ENCODE peak calls at places on chromosomes 11 and 22, in eight cellular contexts. P, C, V, H, S, W, X and D are unnamed samples.

GRCh38 chr11:120810251-120810650 is 213.7 kb upstream of the TBCEL start:
- DNase-seq in H (no peak), C (peak; percentile 2), X (no peak), V (no peak), S (no peak), W (no peak), P (no peak), D (no peak)

GRCh38 chr11:72614381-72614780 is 59.8 kb downstream of the PDE2A start:
- DNase-seq in S (no peak), H (no peak), P (no peak), W (no peak), C (no peak), V (no peak), X (no peak), D (no peak)

GRCh38 chr22:43580351-43580750 is 168.5 kb downstream of the MPPED1 start:
- DNase-seq in V (no peak), C (no peak), H (no peak), W (no peak), S (no peak), P (no peak), X (no peak), D (no peak)

GRCh38 chr22:27405672-27406388 is 395.7 kb downstream of the MN1 start:
- DNase-seq in X (peak; percentile 17), S (no peak), H (peak; percentile 79), C (peak; percentile 69), P (no peak), V (peak; percentile 29), W (peak; percentile 36), D (no peak)

GRCh38 chr11:75826463-75827220 is 11.6 kb downstream of the UVRAG start:
- DNase-seq in C (peak; percentile 82), V (no peak), H (no peak), X (no peak), S (no peak), W (peak; percentile 33), P (no peak), D (no peak)

GRCh38 chr11:64060861-64061444 is 25.2 kb downstream of the FLRT1 start:
- DNase-seq in S (peak; percentile 35), W (no peak), H (peak; percentile 73), P (no peak), C (peak; percentile 9), V (peak; percentile 58), X (peak; percentile 43), D (no peak)

GRCh38 chr11:2464451-2465165 is 19.8 kb downstream of the KCNQ1 start:
- DNase-seq in P (no peak), W (no peak), S (no peak), C (no peak), H (no peak), X (no peak), V (no peak), D (peak; percentile 42)

GRCh38 chr11:63945482-63946163 is 6.8 kb downstream of the NAA40 start:
- DNase-seq in P (peak; percentile 50), C (peak; percentile 84), X (peak; percentile 32), V (peak; percentile 74), W (peak; percentile 75), H (peak; percentile 73), S (no peak), D (peak; percentile 78)

GRCh38 chr11:76169473-76169881 is 36.8 kb downstream of the WNT11 start:
- DNase-seq in X (no peak), P (no peak), H (no peak), C (no peak), S (no peak), W (no peak), V (no peak), D (no peak)

GRCh38 chr22:41550952-41551491 is 6.8 kb upstream of the POLR3H start:
- DNase-seq in X (no peak), P (no peak), W (no peak), S (no peak), H (no peak), V (no peak), C (no peak), D (no peak)

GRCh38 chr11:117668291-117668690 is 128.7 kb downstream of the DSCAML1 start:
- DNase-seq in X (no peak), H (no peak), C (no peak), V (peak; percentile 97), S (no peak), W (no peak), P (no peak), D (no peak)

GRCh38 chr11:123218451-123218850 is 23.4 kb upstream of the CLMP start:
- DNase-seq in H (no peak), P (no peak), X (no peak), V (no peak), C (peak; percentile 44), S (no peak), W (no peak), D (no peak)

GRCh38 chr11:16669799-16670415 is 68.5 kb upstream of the C11orf58 start:
- DNase-seq in S (no peak), V (no peak), X (no peak), C (peak; percentile 27), P (peak; percentile 87), H (peak; percentile 77), W (no peak), D (no peak)

GRCh38 chr22:45218974-45219373 is 21.7 kb downstream of the KIAA0930 start:
- DNase-seq in V (no peak), S (no peak), X (peak; percentile 43), P (no peak), C (no peak), H (no peak), W (no peak), D (no peak)

GRCh38 chr11:35714882-35715612 is 52.5 kb downstream of the TRIM44 start:
- DNase-seq in V (no peak), S (no peak), X (no peak), W (peak; percentile 39), H (no peak), C (peak; percentile 75), P (no peak), D (no peak)

GRCh38 chr11:34644669-34645406 is 23.9 kb downstream of the EHF start:
- DNase-seq in S (no peak), X (no peak), W (peak; percentile 85), H (no peak), P (no peak), V (no peak), C (peak; percentile 86), D (no peak)

GRCh38 chr22:29359469-29359868 is 28.9 kb downstream of the AP1B1 start:
- DNase-seq in W (peak; percentile 48), C (peak; percentile 62), X (no peak), P (peak; percentile 9), H (peak; percentile 69), V (no peak), S (no peak), D (peak; percentile 67)

GRCh38 chr22:21632237-21632895 is at the start of gene CCDC116:
- DNase-seq in S (peak; percentile 61), X (peak; percentile 61), C (no peak), H (peak; percentile 77), P (no peak), V (no peak), W (no peak), D (no peak)

GRCh38 chr11:92527467-92527866 is 302.8 kb downstream of the FAT3 start:
- DNase-seq in S (no peak), X (no peak), C (no peak), P (no peak), H (no peak), V (no peak), W (no peak), D (no peak)